ENCODE peak calls at places on chromosomes 4 and X, in five cellular contexts. One of them, this sample, is unnamed.

GRCh38 chrX:48083212-48083611 is 11.8 kb upstream of the ZNF630 start:
- DNase-seq in NCI-H510A treated with DMSO at 0.1 percent for 48 hours: no peak
- DNase-seq in bronchial epithelial cell: peak; percentile 38
- DNase-seq in activated CD8-positive, alpha-beta memory T cell treated with anti-CD3 and anti-CD28 coated beads for 24 hours: peak; percentile 69
- DNase-seq in WTC11: peak; percentile 41
- DNase-seq in this sample: no peak

GRCh38 chr4:33837043-33837442 is 2407.3 kb downstream of the ARAP2 start:
- DNase-seq in NCI-H510A treated with DMSO at 0.1 percent for 48 hours: no peak
- DNase-seq in bronchial epithelial cell: peak; percentile 9
- DNase-seq in activated CD8-positive, alpha-beta memory T cell treated with anti-CD3 and anti-CD28 coated beads for 24 hours: no peak
- DNase-seq in WTC11: no peak
- DNase-seq in this sample: no peak

GRCh38 chr4:33975996-33976395 is 2268.3 kb downstream of the ARAP2 start:
- DNase-seq in NCI-H510A treated with DMSO at 0.1 percent for 48 hours: no peak
- DNase-seq in bronchial epithelial cell: no peak
- DNase-seq in activated CD8-positive, alpha-beta memory T cell treated with anti-CD3 and anti-CD28 coated beads for 24 hours: no peak
- DNase-seq in WTC11: no peak
- DNase-seq in this sample: no peak

GRCh38 chr4:1327526-1328266 is 19.3 kb upstream of the UVSSA start:
- DNase-seq in NCI-H510A treated with DMSO at 0.1 percent for 48 hours: no peak
- DNase-seq in bronchial epithelial cell: no peak
- DNase-seq in activated CD8-positive, alpha-beta memory T cell treated with anti-CD3 and anti-CD28 coated beads for 24 hours: no peak
- DNase-seq in WTC11: no peak
- DNase-seq in this sample: no peak

GRCh38 chr4:158670975-158671664 is 567 bp downstream of the C4orf46 start:
- DNase-seq in NCI-H510A treated with DMSO at 0.1 percent for 48 hours: peak; percentile 47
- DNase-seq in bronchial epithelial cell: peak; percentile 54
- DNase-seq in activated CD8-positive, alpha-beta memory T cell treated with anti-CD3 and anti-CD28 coated beads for 24 hours: peak; percentile 83
- DNase-seq in WTC11: peak; percentile 36
- DNase-seq in this sample: peak; percentile 79

GRCh38 chr4:151604238-151604637 is 156.6 kb downstream of the GATB start:
- DNase-seq in NCI-H510A treated with DMSO at 0.1 percent for 48 hours: no peak
- DNase-seq in bronchial epithelial cell: peak; percentile 19
- DNase-seq in activated CD8-positive, alpha-beta memory T cell treated with anti-CD3 and anti-CD28 coated beads for 24 hours: no peak
- DNase-seq in WTC11: no peak
- DNase-seq in this sample: no peak

GRCh38 chrX:154526901-154527675 is 11.1 kb upstream of the FAM3A start:
- DNase-seq in NCI-H510A treated with DMSO at 0.1 percent for 48 hours: peak; percentile 63
- DNase-seq in bronchial epithelial cell: peak; percentile 76
- DNase-seq in activated CD8-positive, alpha-beta memory T cell treated with anti-CD3 and anti-CD28 coated beads for 24 hours: peak; percentile 75
- DNase-seq in WTC11: peak; percentile 73
- DNase-seq in this sample: peak; percentile 77

GRCh38 chr4:80446664-80447063 is 111.1 kb downstream of the CFAP299 start:
- DNase-seq in NCI-H510A treated with DMSO at 0.1 percent for 48 hours: no peak
- DNase-seq in bronchial epithelial cell: peak; percentile 66
- DNase-seq in activated CD8-positive, alpha-beta memory T cell treated with anti-CD3 and anti-CD28 coated beads for 24 hours: no peak
- DNase-seq in WTC11: no peak
- DNase-seq in this sample: no peak

GRCh38 chr4:174005422-174005821 is 278.0 kb downstream of the FBXO8 start:
- DNase-seq in NCI-H510A treated with DMSO at 0.1 percent for 48 hours: no peak
- DNase-seq in bronchial epithelial cell: no peak
- DNase-seq in activated CD8-positive, alpha-beta memory T cell treated with anti-CD3 and anti-CD28 coated beads for 24 hours: no peak
- DNase-seq in WTC11: no peak
- DNase-seq in this sample: no peak

GRCh38 chr4:140083320-140083719 is 70.7 kb downstream of the MAML3 start:
- DNase-seq in NCI-H510A treated with DMSO at 0.1 percent for 48 hours: no peak
- DNase-seq in bronchial epithelial cell: no peak
- DNase-seq in activated CD8-positive, alpha-beta memory T cell treated with anti-CD3 and anti-CD28 coated beads for 24 hours: no peak
- DNase-seq in WTC11: no peak
- DNase-seq in this sample: no peak

GRCh38 chr4:54333657-54334056 is 104.6 kb downstream of the PDGFRA start:
- DNase-seq in NCI-H510A treated with DMSO at 0.1 percent for 48 hours: no peak
- DNase-seq in bronchial epithelial cell: no peak
- DNase-seq in activated CD8-positive, alpha-beta memory T cell treated with anti-CD3 and anti-CD28 coated beads for 24 hours: no peak
- DNase-seq in WTC11: no peak
- DNase-seq in this sample: no peak

GRCh38 chrX:123138473-123138872 is 45.6 kb upstream of the GRIA3 start:
- DNase-seq in NCI-H510A treated with DMSO at 0.1 percent for 48 hours: no peak
- DNase-seq in bronchial epithelial cell: peak; percentile 67
- DNase-seq in activated CD8-positive, alpha-beta memory T cell treated with anti-CD3 and anti-CD28 coated beads for 24 hours: no peak
- DNase-seq in WTC11: no peak
- DNase-seq in this sample: no peak

GRCh38 chr4:129929052-129929451 is 833.1 kb downstream of the C4orf33 start:
- DNase-seq in NCI-H510A treated with DMSO at 0.1 percent for 48 hours: no peak
- DNase-seq in bronchial epithelial cell: no peak
- DNase-seq in activated CD8-positive, alpha-beta memory T cell treated with anti-CD3 and anti-CD28 coated beads for 24 hours: no peak
- DNase-seq in WTC11: peak; percentile 32
- DNase-seq in this sample: no peak

GRCh38 chrX:150219374-150220185 is 143.5 kb upstream of the MAMLD1 start:
- DNase-seq in NCI-H510A treated with DMSO at 0.1 percent for 48 hours: no peak
- DNase-seq in bronchial epithelial cell: peak; percentile 8
- DNase-seq in activated CD8-positive, alpha-beta memory T cell treated with anti-CD3 and anti-CD28 coated beads for 24 hours: no peak
- DNase-seq in WTC11: peak; percentile 15
- DNase-seq in this sample: no peak

GRCh38 chr4:55411621-55412020 is 15.9 kb downstream of the TMEM165 start:
- DNase-seq in NCI-H510A treated with DMSO at 0.1 percent for 48 hours: no peak
- DNase-seq in bronchial epithelial cell: no peak
- DNase-seq in activated CD8-positive, alpha-beta memory T cell treated with anti-CD3 and anti-CD28 coated beads for 24 hours: no peak
- DNase-seq in WTC11: no peak
- DNase-seq in this sample: no peak

GRCh38 chr4:158996669-158997074 is 106.2 kb upstream of the RAPGEF2 start:
- DNase-seq in NCI-H510A treated with DMSO at 0.1 percent for 48 hours: peak; percentile 23
- DNase-seq in bronchial epithelial cell: peak; percentile 99
- DNase-seq in activated CD8-positive, alpha-beta memory T cell treated with anti-CD3 and anti-CD28 coated beads for 24 hours: no peak
- DNase-seq in WTC11: no peak
- DNase-seq in this sample: no peak

GRCh38 chr4:155587766-155588165 is 78.9 kb upstream of the GUCY1A1 start:
- DNase-seq in NCI-H510A treated with DMSO at 0.1 percent for 48 hours: no peak
- DNase-seq in bronchial epithelial cell: no peak
- DNase-seq in activated CD8-positive, alpha-beta memory T cell treated with anti-CD3 and anti-CD28 coated beads for 24 hours: no peak
- DNase-seq in WTC11: no peak
- DNase-seq in this sample: no peak

GRCh38 chr4:16122784-16123183 is 39.0 kb upstream of the PROM1 start:
- DNase-seq in NCI-H510A treated with DMSO at 0.1 percent for 48 hours: no peak
- DNase-seq in bronchial epithelial cell: no peak
- DNase-seq in activated CD8-positive, alpha-beta memory T cell treated with anti-CD3 and anti-CD28 coated beads for 24 hours: no peak
- DNase-seq in WTC11: no peak
- DNase-seq in this sample: peak; percentile 38

GRCh38 chr4:99763635-99764101 is 53.0 kb upstream of the DAPP1 start:
- DNase-seq in NCI-H510A treated with DMSO at 0.1 percent for 48 hours: no peak
- DNase-seq in bronchial epithelial cell: peak; percentile 98
- DNase-seq in activated CD8-positive, alpha-beta memory T cell treated with anti-CD3 and anti-CD28 coated beads for 24 hours: no peak
- DNase-seq in WTC11: no peak
- DNase-seq in this sample: no peak

GRCh38 chr4:112201915-112202505 is 29.6 kb upstream of the AP1AR start:
- DNase-seq in NCI-H510A treated with DMSO at 0.1 percent for 48 hours: no peak
- DNase-seq in bronchial epithelial cell: no peak
- DNase-seq in activated CD8-positive, alpha-beta memory T cell treated with anti-CD3 and anti-CD28 coated beads for 24 hours: no peak
- DNase-seq in WTC11: no peak
- DNase-seq in this sample: no peak

GRCh38 chrX:153063315-153063714 is 7.0 kb downstream of the PNMA3 start:
- DNase-seq in NCI-H510A treated with DMSO at 0.1 percent for 48 hours: no peak
- DNase-seq in bronchial epithelial cell: no peak
- DNase-seq in activated CD8-positive, alpha-beta memory T cell treated with anti-CD3 and anti-CD28 coated beads for 24 hours: no peak
- DNase-seq in WTC11: no peak
- DNase-seq in this sample: no peak

GRCh38 chr4:78337216-78337615 is 214.4 kb upstream of the ANXA3 start:
- DNase-seq in NCI-H510A treated with DMSO at 0.1 percent for 48 hours: no peak
- DNase-seq in bronchial epithelial cell: no peak
- DNase-seq in activated CD8-positive, alpha-beta memory T cell treated with anti-CD3 and anti-CD28 coated beads for 24 hours: no peak
- DNase-seq in WTC11: no peak
- DNase-seq in this sample: no peak

GRCh38 chr4:150117094-150117493 is 38.8 kb downstream of the DCLK2 start:
- DNase-seq in NCI-H510A treated with DMSO at 0.1 percent for 48 hours: no peak
- DNase-seq in bronchial epithelial cell: no peak
- DNase-seq in activated CD8-positive, alpha-beta memory T cell treated with anti-CD3 and anti-CD28 coated beads for 24 hours: no peak
- DNase-seq in WTC11: no peak
- DNase-seq in this sample: no peak

GRCh38 chr4:65139998-65140397 is 530.3 kb downstream of the EPHA5 start:
- DNase-seq in NCI-H510A treated with DMSO at 0.1 percent for 48 hours: no peak
- DNase-seq in bronchial epithelial cell: peak; percentile 20
- DNase-seq in activated CD8-positive, alpha-beta memory T cell treated with anti-CD3 and anti-CD28 coated beads for 24 hours: no peak
- DNase-seq in WTC11: no peak
- DNase-seq in this sample: no peak

GRCh38 chr4:38056024-38056685 is 96.0 kb downstream of the PTTG2 start:
- DNase-seq in NCI-H510A treated with DMSO at 0.1 percent for 48 hours: no peak
- DNase-seq in bronchial epithelial cell: no peak
- DNase-seq in activated CD8-positive, alpha-beta memory T cell treated with anti-CD3 and anti-CD28 coated beads for 24 hours: no peak
- DNase-seq in WTC11: no peak
- DNase-seq in this sample: no peak

GRCh38 chr4:162461952-162462351 is 298.2 kb upstream of the FSTL5 start:
- DNase-seq in NCI-H510A treated with DMSO at 0.1 percent for 48 hours: peak; percentile 30
- DNase-seq in bronchial epithelial cell: peak; percentile 37
- DNase-seq in activated CD8-positive, alpha-beta memory T cell treated with anti-CD3 and anti-CD28 coated beads for 24 hours: no peak
- DNase-seq in WTC11: no peak
- DNase-seq in this sample: no peak

GRCh38 chr4:87041142-87041541 is 106.3 kb downstream of the AFF1 start:
- DNase-seq in NCI-H510A treated with DMSO at 0.1 percent for 48 hours: no peak
- DNase-seq in bronchial epithelial cell: no peak
- DNase-seq in activated CD8-positive, alpha-beta memory T cell treated with anti-CD3 and anti-CD28 coated beads for 24 hours: no peak
- DNase-seq in WTC11: no peak
- DNase-seq in this sample: no peak

GRCh38 chr4:88675543-88675942 is 22.1 kb downstream of the NAP1L5 start:
- DNase-seq in NCI-H510A treated with DMSO at 0.1 percent for 48 hours: no peak
- DNase-seq in bronchial epithelial cell: no peak
- DNase-seq in activated CD8-positive, alpha-beta memory T cell treated with anti-CD3 and anti-CD28 coated beads for 24 hours: no peak
- DNase-seq in WTC11: no peak
- DNase-seq in this sample: no peak

GRCh38 chrX:47248576-47248975 is 15.8 kb downstream of the USP11 start:
- DNase-seq in NCI-H510A treated with DMSO at 0.1 percent for 48 hours: no peak
- DNase-seq in bronchial epithelial cell: no peak
- DNase-seq in activated CD8-positive, alpha-beta memory T cell treated with anti-CD3 and anti-CD28 coated beads for 24 hours: no peak
- DNase-seq in WTC11: no peak
- DNase-seq in this sample: no peak

GRCh38 chr4:128229458-128229805 is 58.2 kb downstream of the PGRMC2 start:
- DNase-seq in NCI-H510A treated with DMSO at 0.1 percent for 48 hours: peak; percentile 58
- DNase-seq in bronchial epithelial cell: peak; percentile 75
- DNase-seq in activated CD8-positive, alpha-beta memory T cell treated with anti-CD3 and anti-CD28 coated beads for 24 hours: no peak
- DNase-seq in WTC11: no peak
- DNase-seq in this sample: no peak

GRCh38 chr4:154399259-154399974 is 92.2 kb downstream of the DCHS2 start:
- DNase-seq in NCI-H510A treated with DMSO at 0.1 percent for 48 hours: no peak
- DNase-seq in bronchial epithelial cell: peak; percentile 29
- DNase-seq in activated CD8-positive, alpha-beta memory T cell treated with anti-CD3 and anti-CD28 coated beads for 24 hours: no peak
- DNase-seq in WTC11: no peak
- DNase-seq in this sample: peak; percentile 2

GRCh38 chr4:37224832-37225231 is 19.7 kb upstream of the NWD2 start:
- DNase-seq in NCI-H510A treated with DMSO at 0.1 percent for 48 hours: no peak
- DNase-seq in bronchial epithelial cell: no peak
- DNase-seq in activated CD8-positive, alpha-beta memory T cell treated with anti-CD3 and anti-CD28 coated beads for 24 hours: no peak
- DNase-seq in WTC11: no peak
- DNase-seq in this sample: no peak